ENCODE peak calls at places on chromosomes 12 and 14, in four cellular contexts. One of them, this sample, is unnamed. For H3K4me1, the result is how much of the 10 kb centered on the place peaks cover.

GRCh38 chr12:104094284-104094683 is 30.0 kb downstream of the HCFC2 start:
- DNase-seq in tibial nerve: no peak
- DNase-seq in esophagus squamous epithelium: no peak
- DNase-seq in cardiac muscle cell: no peak
- DNase-seq in this sample: no peak

GRCh38 chr14:102738373-102739189 is 38.7 kb upstream of the TRAF3 start:
- DNase-seq in tibial nerve: no peak
- DNase-seq in esophagus squamous epithelium: no peak
- DNase-seq in cardiac muscle cell: no peak
- DNase-seq in this sample: no peak

GRCh38 chr12:6069452-6070093 is 54.9 kb downstream of the VWF start:
- DNase-seq in tibial nerve: no peak
- DNase-seq in esophagus squamous epithelium: no peak
- DNase-seq in cardiac muscle cell: no peak
- DNase-seq in this sample: no peak

GRCh38 chr12:49188205-49188915 is 520 bp downstream of the TUBA1A start:
- DNase-seq in tibial nerve: peak
- DNase-seq in esophagus squamous epithelium: no peak
- DNase-seq in cardiac muscle cell: peak
- DNase-seq in this sample: peak

GRCh38 chr14:103908580-103908979 is 19.7 kb upstream of the TDRD9 start:
- DNase-seq in tibial nerve: no peak
- DNase-seq in esophagus squamous epithelium: no peak
- DNase-seq in cardiac muscle cell: no peak
- DNase-seq in this sample: peak

GRCh38 chr14:75456069-75457023 is 28.5 kb downstream of the JDP2 start:
- DNase-seq in tibial nerve: no peak
- DNase-seq in esophagus squamous epithelium: no peak
- DNase-seq in cardiac muscle cell: no peak
- DNase-seq in this sample: no peak

GRCh38 chr14:36509056-36509917 is 10.7 kb downstream of the NKX2-1 start:
- DNase-seq in tibial nerve: no peak
- DNase-seq in esophagus squamous epithelium: no peak
- DNase-seq in cardiac muscle cell: no peak
- DNase-seq in this sample: no peak

GRCh38 chr12:86950043-86950838 is 694.0 kb upstream of the MGAT4C start:
- DNase-seq in tibial nerve: no peak
- DNase-seq in esophagus squamous epithelium: no peak
- DNase-seq in cardiac muscle cell: no peak
- DNase-seq in this sample: no peak

GRCh38 chr14:73723411-73723798 is 9.2 kb upstream of the PNMA1 start:
- DNase-seq in tibial nerve: no peak
- DNase-seq in esophagus squamous epithelium: no peak
- DNase-seq in cardiac muscle cell: no peak
- DNase-seq in this sample: no peak

GRCh38 chr12:2051700-2052625 is 824 bp upstream of the CACNA1C start:
- DNase-seq in tibial nerve: no peak
- DNase-seq in esophagus squamous epithelium: no peak
- DNase-seq in cardiac muscle cell: peak
- DNase-seq in this sample: no peak

GRCh38 chr14:36524874-36525745 is 5.1 kb upstream of the NKX2-1 start:
- DNase-seq in tibial nerve: no peak
- DNase-seq in esophagus squamous epithelium: no peak
- DNase-seq in cardiac muscle cell: peak
- DNase-seq in this sample: no peak

GRCh38 chr12:98983647-98984046 is 338.6 kb downstream of the APAF1 start:
- DNase-seq in tibial nerve: no peak
- DNase-seq in esophagus squamous epithelium: no peak
- DNase-seq in cardiac muscle cell: no peak
- DNase-seq in this sample: no peak

GRCh38 chr12:124321556-124322270 is 26.8 kb downstream of the RFLNA start:
- DNase-seq in tibial nerve: no peak
- DNase-seq in esophagus squamous epithelium: no peak
- DNase-seq in cardiac muscle cell: no peak
- DNase-seq in this sample: no peak

GRCh38 chr12:53103860-53104305 is 597 bp downstream of the SOAT2 start:
- DNase-seq in tibial nerve: no peak
- DNase-seq in esophagus squamous epithelium: no peak
- DNase-seq in cardiac muscle cell: no peak
- DNase-seq in this sample: no peak

GRCh38 chr14:34872822-34873590 is 2.2 kb downstream of the BAZ1A start:
- DNase-seq in tibial nerve: no peak
- DNase-seq in esophagus squamous epithelium: no peak
- DNase-seq in cardiac muscle cell: peak
- DNase-seq in this sample: no peak

GRCh38 chr12:131057722-131058515 is 104.2 kb downstream of the ADGRD1 start:
- DNase-seq in tibial nerve: peak
- DNase-seq in esophagus squamous epithelium: no peak
- DNase-seq in cardiac muscle cell: no peak
- DNase-seq in this sample: no peak

GRCh38 chr14:97107070-97107469 is 309.9 kb downstream of the VRK1 start:
- DNase-seq in tibial nerve: no peak
- DNase-seq in esophagus squamous epithelium: no peak
- DNase-seq in cardiac muscle cell: no peak
- DNase-seq in this sample: no peak

GRCh38 chr12:100138048-100138907 is 4.4 kb downstream of the BLTP3B start:
- DNase-seq in tibial nerve: no peak
- DNase-seq in esophagus squamous epithelium: no peak
- DNase-seq in cardiac muscle cell: peak
- DNase-seq in this sample: no peak

GRCh38 chr12:50261654-50262053 is 21.7 kb downstream of the LIMA1 start:
- DNase-seq in tibial nerve: no peak
- DNase-seq in esophagus squamous epithelium: no peak
- DNase-seq in cardiac muscle cell: no peak
- DNase-seq in this sample: no peak

GRCh38 chr14:106586098-106586704 is 1059.8 kb downstream of the TMEM121 start:
- DNase-seq in tibial nerve: no peak
- DNase-seq in esophagus squamous epithelium: no peak
- DNase-seq in cardiac muscle cell: no peak
- DNase-seq in this sample: peak

GRCh38 chr12:1907652-1908611 is 10.5 kb downstream of the CACNA2D4 start:
- DNase-seq in tibial nerve: no peak
- DNase-seq in esophagus squamous epithelium: no peak
- DNase-seq in cardiac muscle cell: no peak
- DNase-seq in this sample: peak

GRCh38 chr14:70808402-70809237 is 693 bp downstream of the MAP3K9 start:
- DNase-seq in tibial nerve: no peak
- DNase-seq in esophagus squamous epithelium: no peak
- DNase-seq in cardiac muscle cell: peak
- DNase-seq in this sample: peak

GRCh38 chr12:132686831-132687210 is 321 bp downstream of the POLE start:
- DNase-seq in tibial nerve: no peak
- DNase-seq in esophagus squamous epithelium: no peak
- DNase-seq in cardiac muscle cell: no peak
- DNase-seq in this sample: no peak

GRCh38 chr14:58245562-58245961 is 919 bp downstream of the PSMA3 start:
- DNase-seq in tibial nerve: no peak
- DNase-seq in esophagus squamous epithelium: no peak
- DNase-seq in cardiac muscle cell: no peak
- DNase-seq in this sample: no peak

DNA sequence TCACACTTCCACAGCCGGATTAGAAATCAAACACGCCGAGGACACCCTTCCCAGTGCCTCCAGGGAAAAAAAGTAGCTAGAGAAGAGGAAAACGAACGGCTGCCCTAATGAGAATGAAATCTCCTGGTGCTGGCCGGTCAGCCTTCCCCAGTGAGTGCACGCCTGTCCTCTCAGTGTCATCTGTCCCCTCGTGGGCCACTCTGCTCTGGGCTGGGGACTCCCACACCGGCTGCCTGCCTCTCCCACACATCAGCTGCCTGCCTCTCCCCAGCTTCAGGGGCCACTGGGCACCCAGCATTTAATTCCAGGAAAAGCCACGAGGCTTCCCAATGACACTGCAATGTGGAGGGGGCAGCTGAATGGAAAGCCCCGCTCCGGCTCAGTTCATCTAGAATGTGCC is 59.0 kb downstream of the CCDC85C start:
- DNase-seq in tibial nerve: no peak
- DNase-seq in esophagus squamous epithelium: no peak
- DNase-seq in cardiac muscle cell: no peak
- DNase-seq in this sample: no peak
- H3K4me1 ChIP-seq in tibial nerve: under half
- H3K4me1 ChIP-seq in esophagus squamous epithelium: under half
- H3K4me1 ChIP-seq in cardiac muscle cell: under half
- H3K4me1 ChIP-seq in this sample: under half

DNA sequence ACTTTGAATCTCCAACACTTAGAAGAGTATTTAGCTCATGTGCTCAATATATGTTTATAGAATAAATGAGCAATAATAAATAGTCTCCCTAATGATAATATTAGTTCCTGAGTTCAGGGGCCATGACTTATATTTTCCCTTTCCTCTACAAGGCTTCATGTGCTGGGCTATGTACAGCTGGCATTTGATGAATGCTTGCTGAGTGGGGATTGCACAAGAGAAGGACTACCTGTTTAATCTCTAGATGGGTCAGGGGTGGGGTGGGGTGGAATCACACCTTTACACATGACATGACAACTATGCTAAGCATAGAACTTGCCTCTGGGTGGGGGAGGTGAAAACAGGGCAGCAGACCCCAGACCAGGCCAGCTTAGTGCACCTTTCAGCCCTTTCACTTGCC is 7.6 kb upstream of the ABHD12B start:
- DNase-seq in tibial nerve: no peak
- DNase-seq in esophagus squamous epithelium: no peak
- DNase-seq in cardiac muscle cell: no peak
- DNase-seq in this sample: no peak
- H3K4me1 ChIP-seq in tibial nerve: under half
- H3K4me1 ChIP-seq in esophagus squamous epithelium: under half
- H3K4me1 ChIP-seq in cardiac muscle cell: under half
- H3K4me1 ChIP-seq in this sample: under half

DNA sequence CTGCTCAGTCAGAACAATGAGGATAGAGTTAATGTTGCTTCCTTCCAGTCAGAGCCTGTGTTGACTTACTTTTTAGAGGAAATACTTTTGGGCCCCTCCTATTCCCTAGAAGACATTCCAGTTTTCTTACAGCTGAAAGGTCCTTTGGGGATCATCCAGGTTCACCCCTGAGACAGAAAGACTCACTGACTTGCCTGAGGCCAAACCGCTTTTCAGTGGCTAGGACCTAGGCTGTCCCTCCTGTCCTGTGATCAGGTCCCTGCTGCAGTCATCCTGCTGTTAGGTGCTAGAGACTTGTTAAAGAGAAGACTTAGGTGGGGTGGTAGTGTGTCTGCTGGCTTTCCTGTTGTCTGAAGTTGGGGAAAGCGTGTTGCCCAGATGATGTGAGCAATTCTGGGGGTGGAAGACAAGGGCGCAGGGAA is 39.6 kb downstream of the SUSD6 start:
- DNase-seq in tibial nerve: no peak
- DNase-seq in esophagus squamous epithelium: no peak
- DNase-seq in cardiac muscle cell: no peak
- DNase-seq in this sample: no peak
- H3K4me1 ChIP-seq in tibial nerve: half or more
- H3K4me1 ChIP-seq in esophagus squamous epithelium: under half
- H3K4me1 ChIP-seq in cardiac muscle cell: half or more
- H3K4me1 ChIP-seq in this sample: half or more

DNA sequence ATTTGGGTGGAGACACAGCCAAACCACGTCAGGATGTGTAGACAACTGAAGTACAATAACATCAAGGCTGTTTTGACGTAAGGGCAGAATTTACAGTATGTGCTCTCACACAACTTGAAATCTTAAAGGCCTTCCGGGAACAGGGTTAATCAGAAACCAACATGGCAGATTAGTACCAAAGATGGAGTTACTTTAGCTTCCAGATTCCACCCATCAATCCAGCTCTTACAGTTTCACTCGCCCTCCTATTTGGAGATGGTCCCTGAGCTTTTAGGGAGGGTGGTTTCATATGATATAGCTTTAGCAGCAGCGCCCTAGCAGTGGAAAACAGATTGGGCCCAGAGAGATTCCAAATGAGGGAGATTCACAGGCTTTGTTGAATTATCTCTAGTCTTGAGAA is 2.0 kb upstream of the XPOT start:
- DNase-seq in tibial nerve: no peak
- DNase-seq in esophagus squamous epithelium: no peak
- DNase-seq in cardiac muscle cell: no peak
- DNase-seq in this sample: no peak
- H3K4me1 ChIP-seq in tibial nerve: under half
- H3K4me1 ChIP-seq in esophagus squamous epithelium: under half
- H3K4me1 ChIP-seq in cardiac muscle cell: under half
- H3K4me1 ChIP-seq in this sample: under half

GRCh38 chr14:32847867-32848266 is 90.8 kb upstream of the NPAS3 start:
- DNase-seq in tibial nerve: no peak
- DNase-seq in esophagus squamous epithelium: no peak
- DNase-seq in cardiac muscle cell: no peak
- DNase-seq in this sample: no peak
- H3K4me1 ChIP-seq in tibial nerve: under half
- H3K4me1 ChIP-seq in esophagus squamous epithelium: under half
- H3K4me1 ChIP-seq in cardiac muscle cell: under half
- H3K4me1 ChIP-seq in this sample: under half

This sample was measured in CD8-positive, alpha-beta T cell.